ENCODE peak calls at places on chromosome 1, in five cellular contexts. One of them, this sample, is unnamed.

GRCh38 chr1:927741-928140 is 4.0 kb downstream of the SAMD11 start:
- DNase-seq in SK-N-SH: no peak
- DNase-seq in activated CD8-positive, alpha-beta memory T cell treated with anti-CD3 and anti-CD28 coated beads for 1 hour: no peak
- DNase-seq in cardiac fibroblast: no peak
- DNase-seq in C1 segment of cervical spinal cord: no peak
- DNase-seq in this sample: no peak

GRCh38 chr1:6509603-6510291 is 18.3 kb upstream of the PLEKHG5 start:
- DNase-seq in SK-N-SH: peak; percentile 76
- DNase-seq in activated CD8-positive, alpha-beta memory T cell treated with anti-CD3 and anti-CD28 coated beads for 1 hour: no peak
- DNase-seq in cardiac fibroblast: no peak
- DNase-seq in C1 segment of cervical spinal cord: no peak
- DNase-seq in this sample: no peak

GRCh38 chr1:9768983-9769382 is 54.8 kb downstream of the CLSTN1 start:
- DNase-seq in SK-N-SH: no peak
- DNase-seq in activated CD8-positive, alpha-beta memory T cell treated with anti-CD3 and anti-CD28 coated beads for 1 hour: no peak
- DNase-seq in cardiac fibroblast: no peak
- DNase-seq in C1 segment of cervical spinal cord: no peak
- DNase-seq in this sample: no peak

GRCh38 chr1:158089925-158090675 is 90.6 kb upstream of the CD1D start:
- DNase-seq in SK-N-SH: no peak
- DNase-seq in activated CD8-positive, alpha-beta memory T cell treated with anti-CD3 and anti-CD28 coated beads for 1 hour: no peak
- DNase-seq in cardiac fibroblast: no peak
- DNase-seq in C1 segment of cervical spinal cord: no peak
- DNase-seq in this sample: no peak

GRCh38 chr1:240619901-240620621 is 8.1 kb upstream of the GREM2 start:
- DNase-seq in SK-N-SH: peak; percentile 24
- DNase-seq in activated CD8-positive, alpha-beta memory T cell treated with anti-CD3 and anti-CD28 coated beads for 1 hour: no peak
- DNase-seq in cardiac fibroblast: no peak
- DNase-seq in C1 segment of cervical spinal cord: no peak
- DNase-seq in this sample: no peak

GRCh38 chr1:27004471-27005165 is 8.0 kb downstream of the TENT5B start:
- DNase-seq in SK-N-SH: peak; percentile 57
- DNase-seq in activated CD8-positive, alpha-beta memory T cell treated with anti-CD3 and anti-CD28 coated beads for 1 hour: no peak
- DNase-seq in cardiac fibroblast: no peak
- DNase-seq in C1 segment of cervical spinal cord: no peak
- DNase-seq in this sample: no peak

GRCh38 chr1:51966559-51966958 is 23.9 kb downstream of the RAB3B start:
- DNase-seq in SK-N-SH: no peak
- DNase-seq in activated CD8-positive, alpha-beta memory T cell treated with anti-CD3 and anti-CD28 coated beads for 1 hour: no peak
- DNase-seq in cardiac fibroblast: no peak
- DNase-seq in C1 segment of cervical spinal cord: no peak
- DNase-seq in this sample: no peak

GRCh38 chr1:232574867-232575523 is 54.9 kb downstream of the SIPA1L2 start:
- DNase-seq in SK-N-SH: no peak
- DNase-seq in activated CD8-positive, alpha-beta memory T cell treated with anti-CD3 and anti-CD28 coated beads for 1 hour: no peak
- DNase-seq in cardiac fibroblast: no peak
- DNase-seq in C1 segment of cervical spinal cord: no peak
- DNase-seq in this sample: no peak

GRCh38 chr1:56688522-56689026 is 43.5 kb downstream of the PRKAA2 start:
- DNase-seq in SK-N-SH: no peak
- DNase-seq in activated CD8-positive, alpha-beta memory T cell treated with anti-CD3 and anti-CD28 coated beads for 1 hour: no peak
- DNase-seq in cardiac fibroblast: peak; percentile 83
- DNase-seq in C1 segment of cervical spinal cord: no peak
- DNase-seq in this sample: no peak

GRCh38 chr1:233269656-233270055 is 25.9 kb downstream of the PCNX2 start:
- DNase-seq in SK-N-SH: no peak
- DNase-seq in activated CD8-positive, alpha-beta memory T cell treated with anti-CD3 and anti-CD28 coated beads for 1 hour: no peak
- DNase-seq in cardiac fibroblast: peak; percentile 19
- DNase-seq in C1 segment of cervical spinal cord: no peak
- DNase-seq in this sample: no peak

GRCh38 chr1:218474089-218474488 is 129.0 kb downstream of the TGFB2 start:
- DNase-seq in SK-N-SH: no peak
- DNase-seq in activated CD8-positive, alpha-beta memory T cell treated with anti-CD3 and anti-CD28 coated beads for 1 hour: no peak
- DNase-seq in cardiac fibroblast: no peak
- DNase-seq in C1 segment of cervical spinal cord: no peak
- DNase-seq in this sample: no peak

GRCh38 chr1:72129869-72130268 is 152.5 kb downstream of the NEGR1 start:
- DNase-seq in SK-N-SH: no peak
- DNase-seq in activated CD8-positive, alpha-beta memory T cell treated with anti-CD3 and anti-CD28 coated beads for 1 hour: no peak
- DNase-seq in cardiac fibroblast: no peak
- DNase-seq in C1 segment of cervical spinal cord: no peak
- DNase-seq in this sample: no peak

GRCh38 chr1:58931761-58932160 is 147.9 kb upstream of the JUN start:
- DNase-seq in SK-N-SH: no peak
- DNase-seq in activated CD8-positive, alpha-beta memory T cell treated with anti-CD3 and anti-CD28 coated beads for 1 hour: no peak
- DNase-seq in cardiac fibroblast: no peak
- DNase-seq in C1 segment of cervical spinal cord: no peak
- DNase-seq in this sample: no peak

GRCh38 chr1:179882253-179883039 is at the start of gene TOR1AIP1:
- DNase-seq in SK-N-SH: peak; percentile 96
- DNase-seq in activated CD8-positive, alpha-beta memory T cell treated with anti-CD3 and anti-CD28 coated beads for 1 hour: peak; percentile 92
- DNase-seq in cardiac fibroblast: peak; percentile 98
- DNase-seq in C1 segment of cervical spinal cord: peak; percentile 99
- DNase-seq in this sample: peak; percentile 95

GRCh38 chr1:100308777-100309176 is 42.8 kb downstream of the RTCA start:
- DNase-seq in SK-N-SH: no peak
- DNase-seq in activated CD8-positive, alpha-beta memory T cell treated with anti-CD3 and anti-CD28 coated beads for 1 hour: no peak
- DNase-seq in cardiac fibroblast: peak; percentile 84
- DNase-seq in C1 segment of cervical spinal cord: no peak
- DNase-seq in this sample: no peak

GRCh38 chr1:207818971-207819451 is 67.2 kb downstream of the CD46 start:
- DNase-seq in SK-N-SH: no peak
- DNase-seq in activated CD8-positive, alpha-beta memory T cell treated with anti-CD3 and anti-CD28 coated beads for 1 hour: no peak
- DNase-seq in cardiac fibroblast: peak; percentile 77
- DNase-seq in C1 segment of cervical spinal cord: no peak
- DNase-seq in this sample: no peak

GRCh38 chr1:7470904-7471638 is 300.0 kb upstream of the VAMP3 start:
- DNase-seq in SK-N-SH: peak; percentile 68
- DNase-seq in activated CD8-positive, alpha-beta memory T cell treated with anti-CD3 and anti-CD28 coated beads for 1 hour: no peak
- DNase-seq in cardiac fibroblast: peak; percentile 98
- DNase-seq in C1 segment of cervical spinal cord: no peak
- DNase-seq in this sample: no peak

GRCh38 chr1:9912264-9912936 is 2.3 kb upstream of the CTNNBIP1 start:
- DNase-seq in SK-N-SH: no peak
- DNase-seq in activated CD8-positive, alpha-beta memory T cell treated with anti-CD3 and anti-CD28 coated beads for 1 hour: no peak
- DNase-seq in cardiac fibroblast: no peak
- DNase-seq in C1 segment of cervical spinal cord: no peak
- DNase-seq in this sample: no peak

GRCh38 chr1:155379180-155379876 is 58.6 kb downstream of the RUSC1 start:
- DNase-seq in SK-N-SH: peak; percentile 10
- DNase-seq in activated CD8-positive, alpha-beta memory T cell treated with anti-CD3 and anti-CD28 coated beads for 1 hour: no peak
- DNase-seq in cardiac fibroblast: peak; percentile 93
- DNase-seq in C1 segment of cervical spinal cord: no peak
- DNase-seq in this sample: no peak

This sample was measured in occipital lobe.